ENCODE peak calls at places on chromosomes 13 and 19, in six cellular contexts. D is DND-41; T is mucosa of descending colon; G is tibial nerve; E is CD8-positive, alpha-beta T cell; Z is CD4-positive, alpha-beta memory T cell. K is an unnamed sample.

GRCh38 chr19:38685666-38686529 is 38.4 kb downstream of the ACTN4 start:
- DNase-seq in Z (no peak), G (no peak), T (no peak), E (no peak), D (no peak), K (peak)

GRCh38 chr19:2329528-2329927 is 1.0 kb downstream of the SPPL2B start:
- DNase-seq in Z (no peak), G (no peak), D (no peak), T (no peak), E (no peak), K (no peak)

GRCh38 chr19:2084993-2085720 is 11.0 kb downstream of the MOB3A start:
- DNase-seq in E (peak), T (peak), D (peak), Z (peak), G (no peak), K (peak)

GRCh38 chr13:43478178-43478577 is 308.6 kb downstream of the ENOX1 start:
- DNase-seq in D (no peak), G (no peak), Z (no peak), E (no peak), T (no peak), K (no peak)

GRCh38 chr13:98528663-98529064 is 48.2 kb downstream of the STK24 start:
- DNase-seq in Z (no peak), E (no peak), T (no peak), G (no peak), D (no peak), K (no peak)

GRCh38 chr13:25882732-25883357 is 169.0 kb downstream of the SHISA2 start:
- DNase-seq in T (no peak), D (peak), G (no peak), Z (no peak), E (peak), K (no peak)

GRCh38 chr13:25429466-25429865 is 57.7 kb downstream of the ATP8A2 start:
- DNase-seq in T (no peak), D (no peak), E (no peak), Z (no peak), G (no peak), K (no peak)

GRCh38 chr19:42253245-42254082 is 1.5 kb downstream of the ERF start:
- DNase-seq in T (peak), E (peak), G (no peak), Z (peak), D (peak), K (peak)

GRCh38 chr19:50791594-50792245 is 1.5 kb downstream of the ACP4 start:
- DNase-seq in D (no peak), Z (no peak), T (no peak), E (no peak), G (no peak), K (no peak)

GRCh38 chr13:80214521-80214941 is 126.4 kb downstream of the SPRY2 start:
- DNase-seq in Z (no peak), G (no peak), T (no peak), E (no peak), D (no peak), K (no peak)

GRCh38 chr13:96243371-96243770 is 153.5 kb downstream of the HS6ST3 start:
- DNase-seq in D (no peak), Z (no peak), G (no peak), E (no peak), T (no peak), K (no peak)

GRCh38 chr13:75889427-75889826 is 253.3 kb downstream of the LMO7 start:
- DNase-seq in E (no peak), G (no peak), D (no peak), Z (no peak), T (no peak), K (no peak)

GRCh38 chr19:2047076-2047448 is 4.0 kb downstream of the MKNK2 start:
- DNase-seq in T (peak), G (no peak), Z (no peak), D (no peak), E (no peak), K (no peak)

GRCh38 chr13:102236830-102237621 is 164.8 kb downstream of the FGF14 start:
- DNase-seq in Z (no peak), T (no peak), D (no peak), E (no peak), G (no peak), K (no peak)

GRCh38 chr13:113815151-113816058 is 48.5 kb downstream of the GAS6 start:
- DNase-seq in E (no peak), Z (peak), D (peak), G (no peak), T (no peak), K (no peak)

GRCh38 chr13:23271331-23271730 is 90.6 kb downstream of the SGCG start:
- DNase-seq in E (no peak), G (no peak), T (no peak), D (no peak), Z (no peak), K (no peak)

GRCh38 chr13:101416181-101417042 is at the start of gene NALCN:
- DNase-seq in E (no peak), G (no peak), D (no peak), Z (no peak), T (no peak), K (no peak)

GRCh38 chr13:113648218-113648615 is 9.8 kb downstream of the ATP4B start:
- DNase-seq in T (peak), G (peak), D (no peak), Z (no peak), E (peak), K (no peak)

GRCh38 chr13:52848455-52849190 is at the start of gene PCDH8:
- DNase-seq in D (no peak), G (no peak), E (no peak), T (peak), Z (no peak), K (no peak)

GRCh38 chr13:93450761-93451160 is 224.2 kb downstream of the GPC6 start:
- DNase-seq in Z (no peak), D (no peak), G (no peak), T (no peak), E (no peak), K (no peak)

GRCh38 chr19:58252102-58252685 is 23.5 kb downstream of the ZNF544 start:
- DNase-seq in Z (no peak), G (no peak), E (no peak), D (no peak), T (no peak), K (no peak)

GRCh38 chr13:101986316-101986715 is 415.5 kb downstream of the FGF14 start:
- DNase-seq in G (no peak), Z (no peak), T (no peak), D (no peak), E (no peak), K (no peak)

GRCh38 chr13:109707044-109707794 is 79.2 kb downstream of the IRS2 start:
- DNase-seq in Z (no peak), E (no peak), G (no peak), D (peak), T (no peak), K (no peak)

GRCh38 chr13:79989251-79989661 is 351.7 kb downstream of the SPRY2 start:
- DNase-seq in E (no peak), G (no peak), T (peak), Z (no peak), D (no peak), K (no peak)

GRCh38 chr19:47760632-47760999 is 15.3 kb downstream of the NOP53 start:
- DNase-seq in E (no peak), D (no peak), Z (no peak), G (no peak), T (no peak), K (no peak)

GRCh38 chr19:3699071-3699740 is 1.1 kb downstream of the PIP5K1C start:
- DNase-seq in E (peak), Z (peak), D (peak), G (peak), T (peak), K (no peak)

GRCh38 chr19:3697094-3697493 is 3.2 kb downstream of the PIP5K1C start:
- DNase-seq in E (no peak), D (no peak), G (no peak), T (no peak), Z (no peak), K (no peak)

GRCh38 chr19:3699741-3700241 is 477 bp downstream of the PIP5K1C start:
- DNase-seq in T (peak), G (no peak), E (no peak), D (peak), Z (no peak), K (no peak)

GRCh38 chr19:3697671-3698385 is 2.4 kb downstream of the PIP5K1C start:
- DNase-seq in E (no peak), T (no peak), G (no peak), Z (no peak), D (no peak), K (no peak)

DNA sequence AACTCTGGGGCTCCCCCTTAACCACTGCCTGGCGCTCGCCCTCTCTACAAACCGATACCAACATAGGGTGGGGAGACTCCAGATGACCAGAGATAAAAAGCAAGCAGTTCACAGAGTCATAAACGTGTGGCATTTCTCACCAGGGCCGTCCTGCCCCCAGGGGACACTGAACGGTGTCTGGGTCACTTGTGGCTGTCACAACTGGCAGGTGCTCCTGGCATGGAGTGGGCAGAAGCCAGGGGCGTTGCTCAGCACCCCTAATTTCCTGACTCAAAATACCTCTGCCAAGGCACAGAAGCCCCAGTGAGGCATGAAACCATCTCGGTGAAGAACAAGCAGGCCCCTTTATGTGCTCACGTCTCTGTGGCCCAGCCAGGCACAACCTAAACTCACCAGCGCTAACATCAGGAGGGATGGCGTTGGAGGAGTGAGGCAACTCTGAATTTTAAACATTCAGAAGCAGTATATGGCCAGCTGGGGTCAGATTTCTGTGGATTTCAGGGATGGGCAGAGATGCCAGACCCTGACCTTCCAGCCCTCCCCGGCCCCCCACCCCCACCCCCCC is 1.8 kb downstream of the PIP5K1C start:
- DNase-seq in G (no peak), E (no peak), D (no peak), Z (no peak), T (no peak), K (no peak)
- H3K4me3 ChIP-seq in G (no peak), E (no peak), D (peak), Z (no peak), T (no peak), K (no peak)

GRCh38 chr19:6734096-6734696 is 3.2 kb downstream of the GPR108 start:
- DNase-seq in T (peak), Z (no peak), G (no peak), D (no peak), E (no peak), K (no peak)
- H3K4me3 ChIP-seq in T (no peak), Z (no peak), G (no peak), D (no peak), E (no peak), K (no peak)

GRCh38 chr19:29143183-29143582 is 69.8 kb downstream of the UQCRFS1 start:
- DNase-seq in D (no peak), Z (no peak), T (no peak), G (no peak), E (no peak), K (no peak)

GRCh38 chr19:29145756-29146155 is 67.2 kb downstream of the UQCRFS1 start:
- DNase-seq in Z (no peak), E (no peak), G (no peak), T (no peak), D (no peak), K (no peak)
- H3K4me3 ChIP-seq in Z (no peak), E (no peak), G (no peak), T (no peak), D (no peak), K (no peak)

GRCh38 chr19:16831531-16831930 is 2.3 kb downstream of the SIN3B start:
- DNase-seq in Z (no peak), G (no peak), D (no peak), E (no peak), T (no peak), K (no peak)

GRCh38 chr19:16830679-16831078 is 1.5 kb downstream of the SIN3B start:
- DNase-seq in D (no peak), G (no peak), Z (no peak), E (no peak), T (no peak), K (no peak)

GRCh38 chr19:16836115-16836905 is 7.1 kb downstream of the SIN3B start:
- DNase-seq in G (no peak), E (no peak), Z (no peak), D (no peak), T (no peak), K (no peak)

GRCh38 chr19:16836906-16837362 is 7.7 kb downstream of the SIN3B start:
- DNase-seq in Z (no peak), G (no peak), D (no peak), E (no peak), T (no peak), K (no peak)

GRCh38 chr19:16834747-16835146 is 5.5 kb downstream of the SIN3B start:
- DNase-seq in T (no peak), Z (no peak), G (no peak), D (no peak), E (no peak), K (no peak)
- H3K4me3 ChIP-seq in T (no peak), Z (no peak), G (no peak), D (no peak), E (no peak), K (no peak)

GRCh38 chr19:55276720-55277430 is 3.0 kb downstream of the HSPBP1 start:
- DNase-seq in E (no peak), G (no peak), Z (no peak), T (no peak), D (no peak), K (no peak)
- H3K4me3 ChIP-seq in E (no peak), G (no peak), Z (no peak), T (no peak), D (no peak), K (no peak)

GRCh38 chr19:18893573-18894253 is 2.2 kb downstream of the CERS1 start:
- DNase-seq in D (no peak), E (no peak), Z (no peak), G (no peak), T (no peak), K (no peak)

GRCh38 chr19:18894254-18895037 is 1.5 kb downstream of the CERS1 start:
- DNase-seq in Z (no peak), T (no peak), G (no peak), D (no peak), E (no peak), K (no peak)

GRCh38 chr19:18895828-18896341 is at the start of gene CERS1:
- DNase-seq in G (no peak), E (no peak), T (no peak), Z (no peak), D (no peak), K (no peak)

GRCh38 chr19:18896421-18896841 is 473 bp upstream of the CERS1 start:
- DNase-seq in E (no peak), Z (no peak), G (no peak), T (no peak), D (no peak), K (no peak)

GRCh38 chr19:18895038-18895827 is 725 bp downstream of the CERS1 start:
- DNase-seq in Z (no peak), E (no peak), D (no peak), G (no peak), T (no peak), K (no peak)
- H3K4me3 ChIP-seq in Z (no peak), E (no peak), D (no peak), G (peak), T (no peak), K (no peak)

DNA sequence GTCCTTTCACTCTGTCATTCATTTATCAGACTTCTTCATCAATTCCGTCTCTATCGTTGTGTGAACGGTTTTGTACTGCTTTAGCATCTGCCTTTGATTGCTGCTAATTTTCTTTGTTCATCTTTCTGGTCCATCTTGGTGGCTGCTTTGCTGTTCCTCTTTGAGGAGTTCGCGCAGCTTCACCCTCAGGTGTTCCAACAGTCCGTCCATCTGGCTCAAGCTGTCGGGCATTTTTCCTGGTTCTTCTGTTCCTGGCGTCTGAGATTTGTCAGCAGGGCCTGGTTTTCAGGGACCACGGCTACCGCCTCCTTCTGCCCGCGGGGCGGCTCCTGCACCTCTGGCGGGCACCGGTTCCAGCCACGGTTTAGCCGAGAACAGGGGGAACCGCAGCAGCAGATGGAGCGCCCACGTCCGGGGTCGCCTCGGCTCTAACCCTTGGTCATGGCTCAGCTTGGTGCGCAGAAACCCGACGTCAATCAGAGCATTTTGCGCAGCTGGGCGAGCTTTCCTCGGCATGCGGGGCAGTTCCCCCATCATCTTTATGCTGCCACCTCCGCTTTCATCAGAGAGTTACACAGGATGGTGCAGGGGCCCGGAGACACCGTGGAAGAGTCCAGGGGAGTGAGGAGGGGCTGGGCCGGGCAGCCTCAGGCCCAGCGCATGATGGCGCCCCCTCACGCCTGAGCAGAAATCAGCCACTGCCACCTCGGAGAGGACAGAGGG is 89.5 kb downstream of the ZNF100 start:
- DNase-seq in G (no peak), T (no peak), Z (no peak), D (peak), E (no peak), K (no peak)
- H3K4me3 ChIP-seq in G (no peak), T (no peak), Z (no peak), D (peak), E (no peak), K (no peak)

K was measured in CD4-positive, CD25-positive, alpha-beta regulatory T cell.